ENCODE peak calls at places on chromosomes 4 and X, in nine cellular contexts. L is prostate gland, Y is heart left ventricle, G is sigmoid colon, R is uterus, I is A549, F is stomach, Z is adrenal gland, V is tibial nerve. T is an unnamed sample.

GRCh38 chr4:69748176-69748575 is 12.2 kb downstream of the SULT1B1 start:
- DNase-seq in Y (no peak), V (no peak), L (no peak), I (no peak), G (no peak), R (no peak), Z (no peak), F (no peak), T (no peak)

GRCh38 chr4:108345862-108346530 is 177.3 kb upstream of the LEF1 start:
- DNase-seq in F (no peak), L (no peak), G (no peak), V (no peak), R (no peak), I (no peak), Y (no peak), Z (no peak), T (no peak)

GRCh38 chr4:128653514-128654420 is 155.7 kb upstream of the JADE1 start:
- DNase-seq in L (peak; percentile 66), V (no peak), R (peak; percentile 72), Y (peak; percentile 33), Z (peak; percentile 62), G (peak; percentile 88), I (no peak), F (no peak), T (peak; percentile 24)

GRCh38 chrX:130097507-130098201 is 12.6 kb downstream of the ELF4 start:
- DNase-seq in I (no peak), Z (peak; percentile 52), Y (no peak), R (no peak), L (no peak), G (no peak), V (no peak), F (peak; percentile 53), T (no peak)

GRCh38 chr4:77819409-77819835 is 254 bp upstream of the CNOT6L start:
- DNase-seq in Z (no peak), L (no peak), R (no peak), Y (no peak), V (peak; percentile 13), I (no peak), G (no peak), F (no peak), T (no peak)

GRCh38 chrX:38817004-38817703 is 15.9 kb downstream of the MID1IP1 start:
- DNase-seq in G (peak; percentile 73), F (no peak), Z (peak; percentile 52), I (no peak), V (no peak), L (no peak), Y (peak; percentile 59), R (peak; percentile 50), T (peak; percentile 53)

GRCh38 chr4:86011117-86011516 is 348.7 kb downstream of the MAPK10 start:
- DNase-seq in L (no peak), Y (no peak), F (no peak), V (no peak), G (no peak), Z (no peak), R (no peak), I (no peak), T (no peak)

GRCh38 chrX:116239944-116240391 is 69.4 kb downstream of the AGTR2 start:
- DNase-seq in R (no peak), G (no peak), F (no peak), L (peak; percentile 30), Y (no peak), Z (no peak), V (no peak), I (no peak), T (no peak)

GRCh38 chr4:100100985-100101384 is 89.3 kb downstream of the DDIT4L start:
- DNase-seq in F (no peak), I (no peak), Z (no peak), G (no peak), R (no peak), Y (no peak), L (no peak), V (no peak), T (no peak)

GRCh38 chrX:100593142-100593541 is 8.4 kb downstream of the TNMD start:
- DNase-seq in Y (no peak), R (no peak), Z (no peak), F (no peak), I (no peak), V (no peak), L (no peak), G (no peak), T (no peak)

GRCh38 chrX:134013092-134013497 is 27.7 kb upstream of the GPC3 start:
- DNase-seq in V (no peak), G (no peak), L (no peak), I (no peak), R (no peak), Z (no peak), F (no peak), Y (no peak), T (no peak)

GRCh38 chrX:74343970-74344622 is 40.1 kb downstream of the ZCCHC13 start:
- DNase-seq in Z (peak; percentile 74), G (no peak), Y (peak; percentile 43), V (no peak), L (peak; percentile 15), I (peak; percentile 78), F (peak; percentile 67), R (no peak), T (peak; percentile 64)

GRCh38 chrX:132330156-132330729 is 111.0 kb upstream of the RAP2C start:
- DNase-seq in G (no peak), I (no peak), Y (no peak), R (no peak), V (no peak), L (no peak), Z (no peak), F (no peak), T (no peak)

GRCh38 chrX:79268788-79269187 is 98.3 kb downstream of the ITM2A start:
- DNase-seq in R (no peak), G (no peak), Y (no peak), L (no peak), V (no peak), F (no peak), Z (no peak), I (no peak), T (no peak)

GRCh38 chrX:45760187-45760742 is 559.6 kb upstream of the DIPK2B start:
- DNase-seq in L (no peak), G (no peak), R (no peak), I (no peak), Y (no peak), F (no peak), V (no peak), Z (no peak), T (no peak)

DNA sequence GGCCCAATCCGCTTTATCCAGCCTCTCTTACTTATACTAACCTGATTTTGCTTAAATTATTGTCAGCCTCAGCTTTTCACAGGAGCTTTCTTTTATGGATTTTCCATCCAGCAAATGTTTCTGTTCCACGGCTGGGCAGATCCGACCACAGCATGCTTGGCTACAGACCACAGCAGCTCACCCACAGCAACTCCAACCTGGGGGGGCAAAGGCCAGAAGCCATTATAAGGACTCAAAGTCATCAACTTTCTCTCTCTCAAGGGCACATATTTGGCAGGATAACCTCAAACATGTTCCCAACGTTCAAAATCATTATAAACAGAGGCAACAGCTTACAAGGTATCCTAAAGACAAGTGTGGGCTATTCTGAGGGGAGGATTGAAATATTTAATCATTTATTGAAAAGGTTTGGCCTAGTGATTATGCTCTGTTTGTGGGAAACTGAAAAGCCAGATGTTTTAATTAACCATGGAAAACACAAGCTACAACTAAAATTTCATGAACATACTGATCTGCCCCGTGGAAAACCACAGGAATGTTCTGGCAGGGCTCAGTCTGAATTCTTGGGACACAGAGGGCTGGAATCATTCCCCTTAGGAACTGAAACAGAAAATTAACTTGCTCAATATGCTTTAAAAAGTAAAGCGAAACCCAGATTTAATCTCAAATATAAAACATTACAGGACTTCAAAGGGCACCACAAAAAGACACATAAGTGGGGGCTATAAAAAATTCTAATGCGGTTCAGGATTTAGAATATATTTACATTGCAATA is 71.2 kb downstream of the APBB2 start:
- DNase-seq in L (peak; percentile 58), G (peak; percentile 88), I (no peak), R (peak; percentile 62), F (peak; percentile 62), Y (peak; percentile 63), V (peak; percentile 63), Z (peak; percentile 73), T (peak; percentile 62)
- H3K4me1 ChIP-seq in L (peaks cover 4% of the 10 kb centered on the region), G (no peaks in the 10 kb centered on the region), I (peaks cover 44% of the 10 kb centered on the region), R (peaks cover 12% of the 10 kb centered on the region), F (peaks cover 72% of the 10 kb centered on the region), Y (peaks cover 34% of the 10 kb centered on the region), V (no peaks in the 10 kb centered on the region), Z (peaks cover 37% of the 10 kb centered on the region), T (peaks cover 49% of the 10 kb centered on the region)

DNA sequence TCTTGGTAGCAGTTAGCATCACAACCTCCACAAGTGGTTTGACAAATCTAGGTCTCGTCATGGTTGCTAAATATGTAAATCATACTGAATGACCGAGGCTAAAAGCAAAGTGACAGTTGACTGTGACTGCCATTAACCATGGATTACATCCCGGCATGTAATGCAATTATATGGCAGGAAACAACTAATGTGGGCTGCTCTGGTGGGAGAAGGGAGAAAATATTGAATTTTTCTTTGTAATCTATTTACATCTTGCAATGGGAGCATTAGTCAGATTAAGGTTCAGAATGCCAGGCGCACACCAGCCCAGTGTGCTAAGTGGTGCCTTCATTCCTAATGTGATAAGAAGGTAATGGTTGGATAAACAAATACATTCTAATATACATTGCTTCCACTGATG is 35.8 kb downstream of the UNC5C start:
- DNase-seq in G (no peak), Z (no peak), R (no peak), L (no peak), V (no peak), I (no peak), Y (no peak), F (no peak), T (no peak)
- TF ChIP-seq POLR2A in G (no peak), Z (no peak), R (no peak), L (no peak), V (no peak), I (no peak), Y (no peak), F (no peak), T (no peak)

GRCh38 chr4:114922582-114922912 is 190.9 kb downstream of the NDST4 start:
- DNase-seq in G (no peak), V (no peak), Z (no peak), I (no peak), Y (no peak), R (no peak), L (no peak), F (no peak), T (no peak)
- H3K4me1 ChIP-seq in G (no peaks in the 10 kb centered on the region), V (no peaks in the 10 kb centered on the region), Z (no peaks in the 10 kb centered on the region), I (no peaks in the 10 kb centered on the region), Y (no peaks in the 10 kb centered on the region), R (no peaks in the 10 kb centered on the region), L (no peaks in the 10 kb centered on the region), F (no peaks in the 10 kb centered on the region), T (peaks cover 5% of the 10 kb centered on the region)

GRCh38 chrX:72238183-72238582 is 644 bp downstream of the ERCC6L start:
- DNase-seq in F (no peak), Y (no peak), I (no peak), G (no peak), V (no peak), L (no peak), R (no peak), Z (no peak), T (no peak)

GRCh38 chrX:72236841-72237240 is 2.0 kb downstream of the ERCC6L start:
- DNase-seq in L (no peak), V (no peak), R (no peak), F (no peak), I (no peak), Z (no peak), G (no peak), Y (no peak), T (no peak)

GRCh38 chrX:72243472-72243871 is 4.6 kb upstream of the ERCC6L start:
- DNase-seq in F (no peak), G (no peak), Z (no peak), I (no peak), Y (no peak), R (no peak), L (no peak), V (no peak), T (no peak)

GRCh38 chrX:72240976-72241375 is 2.1 kb upstream of the ERCC6L start:
- DNase-seq in Y (no peak), I (no peak), V (no peak), F (no peak), G (no peak), L (no peak), Z (no peak), R (no peak), T (no peak)

GRCh38 chrX:72238721-72239475 is at the start of gene ERCC6L:
- DNase-seq in L (peak; percentile 76), I (peak; percentile 86), F (peak; percentile 90), Z (peak; percentile 92), Y (peak; percentile 87), G (peak; percentile 92), V (peak; percentile 55), R (peak; percentile 86), T (peak; percentile 89)
- TF ChIP-seq POLR2A in L (peak; percentile 37), I (peak; percentile 96), F (no peak), Z (no peak), Y (no peak), G (no peak), V (no peak), R (peak; percentile 41), T (peak; percentile 72)